ENCODE peak calls at places on chromosomes 6 and 20, in four cellular contexts. One of them, this sample, is unnamed.

GRCh38 chr20:3470208-3470626 is 601 bp upstream of the ATRN start:
- DNase-seq in NCI-H1105 treated with DMSO at 0.1 percent for 48 hours: no peak
- DNase-seq in left ventricle myocardium inferior: no peak
- DNase-seq in T follicular helper cell: no peak
- DNase-seq in this sample: no peak

GRCh38 chr20:63081351-63081750 is 74.6 kb upstream of the BHLHE23 start:
- DNase-seq in NCI-H1105 treated with DMSO at 0.1 percent for 48 hours: no peak
- DNase-seq in left ventricle myocardium inferior: no peak
- DNase-seq in T follicular helper cell: no peak
- DNase-seq in this sample: peak; percentile 35

GRCh38 chr6:170286246-170286933 is 4.5 kb downstream of the DLL1 start:
- DNase-seq in NCI-H1105 treated with DMSO at 0.1 percent for 48 hours: peak; percentile 86
- DNase-seq in left ventricle myocardium inferior: peak; percentile 53
- DNase-seq in T follicular helper cell: no peak
- DNase-seq in this sample: no peak

GRCh38 chr6:75493400-75494064 is at the start of gene FILIP1:
- DNase-seq in NCI-H1105 treated with DMSO at 0.1 percent for 48 hours: peak; percentile 19
- DNase-seq in left ventricle myocardium inferior: peak; percentile 59
- DNase-seq in T follicular helper cell: no peak
- DNase-seq in this sample: peak; percentile 78

GRCh38 chr6:14841901-14842421 is 403.9 kb upstream of the JARID2 start:
- DNase-seq in NCI-H1105 treated with DMSO at 0.1 percent for 48 hours: no peak
- DNase-seq in left ventricle myocardium inferior: no peak
- DNase-seq in T follicular helper cell: no peak
- DNase-seq in this sample: no peak

GRCh38 chr6:2430617-2431016 is 185.2 kb upstream of the GMDS start:
- DNase-seq in NCI-H1105 treated with DMSO at 0.1 percent for 48 hours: no peak
- DNase-seq in left ventricle myocardium inferior: no peak
- DNase-seq in T follicular helper cell: no peak
- DNase-seq in this sample: no peak

GRCh38 chr6:130740308-130740707 is 86.9 kb upstream of the SMLR1 start:
- DNase-seq in NCI-H1105 treated with DMSO at 0.1 percent for 48 hours: no peak
- DNase-seq in left ventricle myocardium inferior: no peak
- DNase-seq in T follicular helper cell: no peak
- DNase-seq in this sample: no peak

GRCh38 chr6:150528648-150529285 is 70.9 kb upstream of the PLEKHG1 start:
- DNase-seq in NCI-H1105 treated with DMSO at 0.1 percent for 48 hours: no peak
- DNase-seq in left ventricle myocardium inferior: peak; percentile 53
- DNase-seq in T follicular helper cell: no peak
- DNase-seq in this sample: no peak

GRCh38 chr6:136655251-136656014 is 105.2 kb upstream of the MAP7 start:
- DNase-seq in NCI-H1105 treated with DMSO at 0.1 percent for 48 hours: peak; percentile 92
- DNase-seq in left ventricle myocardium inferior: no peak
- DNase-seq in T follicular helper cell: no peak
- DNase-seq in this sample: no peak

GRCh38 chr6:157800420-157801237 is 22.4 kb upstream of the SNX9 start:
- DNase-seq in NCI-H1105 treated with DMSO at 0.1 percent for 48 hours: no peak
- DNase-seq in left ventricle myocardium inferior: no peak
- DNase-seq in T follicular helper cell: no peak
- DNase-seq in this sample: no peak

GRCh38 chr6:152272486-152272885 is 364.7 kb downstream of the SYNE1 start:
- DNase-seq in NCI-H1105 treated with DMSO at 0.1 percent for 48 hours: no peak
- DNase-seq in left ventricle myocardium inferior: no peak
- DNase-seq in T follicular helper cell: no peak
- DNase-seq in this sample: no peak

GRCh38 chr6:31544676-31545075 is 1.7 kb downstream of the ATP6V1G2 start:
- DNase-seq in NCI-H1105 treated with DMSO at 0.1 percent for 48 hours: no peak
- DNase-seq in left ventricle myocardium inferior: no peak
- DNase-seq in T follicular helper cell: no peak
- DNase-seq in this sample: no peak

GRCh38 chr6:1039191-1039590 is 272.7 kb upstream of the FOXQ1 start:
- DNase-seq in NCI-H1105 treated with DMSO at 0.1 percent for 48 hours: no peak
- DNase-seq in left ventricle myocardium inferior: no peak
- DNase-seq in T follicular helper cell: no peak
- DNase-seq in this sample: no peak

GRCh38 chr6:15819226-15819625 is 156.4 kb upstream of the DTNBP1 start:
- DNase-seq in NCI-H1105 treated with DMSO at 0.1 percent for 48 hours: no peak
- DNase-seq in left ventricle myocardium inferior: no peak
- DNase-seq in T follicular helper cell: no peak
- DNase-seq in this sample: no peak

GRCh38 chr6:48069280-48069679 is 41.7 kb downstream of the PTCHD4 start:
- DNase-seq in NCI-H1105 treated with DMSO at 0.1 percent for 48 hours: no peak
- DNase-seq in left ventricle myocardium inferior: no peak
- DNase-seq in T follicular helper cell: no peak
- DNase-seq in this sample: no peak

GRCh38 chr6:56856036-56856580 is 98.8 kb upstream of the BEND6 start:
- DNase-seq in NCI-H1105 treated with DMSO at 0.1 percent for 48 hours: no peak
- DNase-seq in left ventricle myocardium inferior: no peak
- DNase-seq in T follicular helper cell: no peak
- DNase-seq in this sample: no peak

GRCh38 chr6:17491416-17492142 is 98.2 kb downstream of the CAP2 start:
- DNase-seq in NCI-H1105 treated with DMSO at 0.1 percent for 48 hours: no peak
- DNase-seq in left ventricle myocardium inferior: no peak
- DNase-seq in T follicular helper cell: no peak
- DNase-seq in this sample: no peak

GRCh38 chr20:58994390-58995159 is 12.5 kb downstream of the CTSZ start:
- DNase-seq in NCI-H1105 treated with DMSO at 0.1 percent for 48 hours: no peak
- DNase-seq in left ventricle myocardium inferior: no peak
- DNase-seq in T follicular helper cell: no peak
- DNase-seq in this sample: peak; percentile 64

GRCh38 chr20:60203451-60203850 is 245.2 kb downstream of the CDH26 start:
- DNase-seq in NCI-H1105 treated with DMSO at 0.1 percent for 48 hours: no peak
- DNase-seq in left ventricle myocardium inferior: no peak
- DNase-seq in T follicular helper cell: no peak
- DNase-seq in this sample: no peak

GRCh38 chr20:58907481-58908137 is 55.1 kb downstream of the GNAS start:
- DNase-seq in NCI-H1105 treated with DMSO at 0.1 percent for 48 hours: peak; percentile 91
- DNase-seq in left ventricle myocardium inferior: peak; percentile 85
- DNase-seq in T follicular helper cell: peak; percentile 40
- DNase-seq in this sample: peak; percentile 93

GRCh38 chr20:58549681-58550542 is 34.7 kb upstream of the APCDD1L start:
- DNase-seq in NCI-H1105 treated with DMSO at 0.1 percent for 48 hours: no peak
- DNase-seq in left ventricle myocardium inferior: no peak
- DNase-seq in T follicular helper cell: no peak
- DNase-seq in this sample: no peak

GRCh38 chr20:25289886-25290597 is 42.2 kb downstream of the PYGB start:
- DNase-seq in NCI-H1105 treated with DMSO at 0.1 percent for 48 hours: no peak
- DNase-seq in left ventricle myocardium inferior: peak; percentile 11
- DNase-seq in T follicular helper cell: no peak
- DNase-seq in this sample: peak; percentile 65

GRCh38 chr6:83057705-83058321 is 7.8 kb downstream of the UBE3D start:
- DNase-seq in NCI-H1105 treated with DMSO at 0.1 percent for 48 hours: peak; percentile 78
- DNase-seq in left ventricle myocardium inferior: no peak
- DNase-seq in T follicular helper cell: no peak
- DNase-seq in this sample: no peak

GRCh38 chr6:36292170-36292569 is 22.3 kb downstream of the PNPLA1 start:
- DNase-seq in NCI-H1105 treated with DMSO at 0.1 percent for 48 hours: no peak
- DNase-seq in left ventricle myocardium inferior: no peak
- DNase-seq in T follicular helper cell: no peak
- DNase-seq in this sample: no peak

GRCh38 chr20:20806121-20806820 is 93.8 kb upstream of the RALGAPA2 start:
- DNase-seq in NCI-H1105 treated with DMSO at 0.1 percent for 48 hours: no peak
- DNase-seq in left ventricle myocardium inferior: no peak
- DNase-seq in T follicular helper cell: no peak
- DNase-seq in this sample: no peak

GRCh38 chr20:63736893-63737689 is 627 bp downstream of the LIME1 start:
- DNase-seq in NCI-H1105 treated with DMSO at 0.1 percent for 48 hours: peak; percentile 31
- DNase-seq in left ventricle myocardium inferior: no peak
- DNase-seq in T follicular helper cell: peak; percentile 57
- DNase-seq in this sample: no peak

GRCh38 chr20:3218307-3218988 is 9.2 kb downstream of the ITPA start:
- DNase-seq in NCI-H1105 treated with DMSO at 0.1 percent for 48 hours: no peak
- DNase-seq in left ventricle myocardium inferior: peak; percentile 61
- DNase-seq in T follicular helper cell: peak; percentile 65
- DNase-seq in this sample: peak; percentile 88

GRCh38 chr6:151876122-151876521 is 68.6 kb downstream of the ESR1 start:
- DNase-seq in NCI-H1105 treated with DMSO at 0.1 percent for 48 hours: no peak
- DNase-seq in left ventricle myocardium inferior: no peak
- DNase-seq in T follicular helper cell: no peak
- DNase-seq in this sample: no peak

GRCh38 chr6:21022343-21023107 is 488.3 kb downstream of the CDKAL1 start:
- DNase-seq in NCI-H1105 treated with DMSO at 0.1 percent for 48 hours: peak; percentile 100
- DNase-seq in left ventricle myocardium inferior: no peak
- DNase-seq in T follicular helper cell: no peak
- DNase-seq in this sample: no peak

GRCh38 chr6:75183099-75183541 is 22.7 kb downstream of the COL12A1 start:
- DNase-seq in NCI-H1105 treated with DMSO at 0.1 percent for 48 hours: no peak
- DNase-seq in left ventricle myocardium inferior: no peak
- DNase-seq in T follicular helper cell: no peak
- DNase-seq in this sample: no peak

GRCh38 chr6:140661691-140662090 is 1287.2 kb upstream of the CITED2 start:
- DNase-seq in NCI-H1105 treated with DMSO at 0.1 percent for 48 hours: no peak
- DNase-seq in left ventricle myocardium inferior: no peak
- DNase-seq in T follicular helper cell: no peak
- DNase-seq in this sample: no peak

GRCh38 chr6:153065222-153065621 is 62.7 kb upstream of the MTRF1L start:
- DNase-seq in NCI-H1105 treated with DMSO at 0.1 percent for 48 hours: no peak
- DNase-seq in left ventricle myocardium inferior: no peak
- DNase-seq in T follicular helper cell: no peak
- DNase-seq in this sample: no peak

GRCh38 chr6:31779908-31780307 is 2.8 kb upstream of the VWA7 start:
- DNase-seq in NCI-H1105 treated with DMSO at 0.1 percent for 48 hours: no peak
- DNase-seq in left ventricle myocardium inferior: no peak
- DNase-seq in T follicular helper cell: no peak
- DNase-seq in this sample: no peak

GRCh38 chr20:59850018-59850641 is 83.3 kb downstream of the SYCP2 start:
- DNase-seq in NCI-H1105 treated with DMSO at 0.1 percent for 48 hours: peak; percentile 51
- DNase-seq in left ventricle myocardium inferior: no peak
- DNase-seq in T follicular helper cell: no peak
- DNase-seq in this sample: no peak

This sample was measured in posterior vena cava.